ENCODE peak calls at places on chromosomes 7 and 10, in seven cellular contexts. F, G, E, Y, V, O and D are unnamed samples.

GRCh38 chr7:105826143-105826542 is 50.3 kb downstream of the ATXN7L1 start:
- DNase-seq in F (no peak), G (no peak), E (no peak), Y (no peak), V (no peak), O (no peak), D (no peak)

GRCh38 chr10:29895436-29895835 is 163.9 kb downstream of the JCAD start:
- DNase-seq in F (no peak), G (no peak), E (peak), Y (no peak), V (no peak), O (no peak), D (no peak)

GRCh38 chr7:155252388-155252957 is 45.2 kb upstream of the INSIG1 start:
- DNase-seq in F (no peak), G (no peak), E (peak), Y (no peak), V (no peak), O (no peak), D (no peak)

GRCh38 chr7:76513817-76514799 is 3.8 kb downstream of the UPK3B start:
- DNase-seq in F (no peak), G (no peak), E (no peak), Y (no peak), V (no peak), O (no peak), D (no peak)

GRCh38 chr7:108203433-108204002 is 73.4 kb upstream of the LAMB4 start:
- DNase-seq in F (no peak), G (no peak), E (no peak), Y (no peak), V (no peak), O (no peak), D (no peak)

GRCh38 chr7:151585744-151586424 is 66.2 kb upstream of the RHEB start:
- DNase-seq in F (no peak), G (no peak), E (peak), Y (no peak), V (no peak), O (no peak), D (no peak)

GRCh38 chr7:126495001-126495400 is 757.7 kb downstream of the GRM8 start:
- DNase-seq in F (no peak), G (no peak), E (no peak), Y (no peak), V (no peak), O (no peak), D (no peak)

GRCh38 chr10:111944331-111944730 is 239.2 kb downstream of the GPAM start:
- DNase-seq in F (no peak), G (no peak), E (no peak), Y (no peak), V (no peak), O (no peak), D (no peak)

GRCh38 chr10:86668297-86669165 is at the start of gene LDB3:
- DNase-seq in F (no peak), G (peak), E (peak), Y (no peak), V (no peak), O (no peak), D (no peak)

GRCh38 chr10:11593612-11594011 is 17.8 kb downstream of the USP6NL start:
- DNase-seq in F (no peak), G (no peak), E (no peak), Y (no peak), V (no peak), O (no peak), D (no peak)

GRCh38 chr7:134750083-134751062 is 29.1 kb upstream of the CALD1 start:
- DNase-seq in F (peak), G (no peak), E (no peak), Y (peak), V (peak), O (peak), D (no peak)

GRCh38 chr7:138460176-138460648 is at the start of gene TRIM24:
- DNase-seq in F (peak), G (peak), E (peak), Y (no peak), V (peak), O (no peak), D (no peak)

GRCh38 chr10:546971-547590 is 142.4 kb downstream of the DIP2C start:
- DNase-seq in F (no peak), G (peak), E (no peak), Y (no peak), V (no peak), O (no peak), D (peak)

GRCh38 chr10:58360412-58361004 is 24.7 kb upstream of the TFAM start:
- DNase-seq in F (no peak), G (peak), E (no peak), Y (no peak), V (no peak), O (no peak), D (no peak)

DNA sequence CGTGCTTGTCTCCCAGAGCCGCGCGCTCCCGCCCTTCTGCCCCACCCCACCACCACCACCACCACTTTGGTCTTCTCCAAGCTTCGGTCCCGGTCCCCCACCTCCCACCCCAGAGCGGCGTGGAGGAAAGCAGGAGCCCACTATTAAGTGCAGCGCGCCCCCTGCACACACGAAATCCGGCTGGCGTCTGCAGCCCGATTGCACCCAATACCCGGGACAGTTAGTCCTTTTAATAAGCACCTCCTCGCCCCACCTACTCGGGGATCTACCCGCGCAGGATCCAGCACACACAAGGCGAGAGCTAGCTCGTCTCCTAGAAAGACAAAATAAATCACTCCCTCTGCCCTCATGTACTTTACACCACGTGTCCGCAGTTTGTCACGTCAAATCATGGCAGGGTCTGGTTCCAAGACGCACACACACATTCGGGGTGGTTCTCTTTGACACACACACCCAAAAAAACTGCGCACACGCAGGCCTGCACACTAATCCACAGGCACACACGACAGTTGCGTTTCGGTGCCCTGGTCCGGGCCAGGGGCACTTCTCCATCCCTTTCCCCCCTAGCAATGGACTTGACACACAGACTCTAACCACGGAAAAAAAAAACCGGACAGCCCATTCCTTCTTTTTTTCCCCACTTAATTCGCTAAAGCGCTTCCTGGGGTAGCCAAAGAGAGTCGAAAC is 1.6 kb downstream of the SFMBT2 start:
- DNase-seq in F (peak), G (peak), E (no peak), Y (no peak), V (peak), O (peak), D (no peak)
- H3K27ac ChIP-seq in F (peak), G (peak), E (no peak), Y (peak), V (peak), O (peak), D (no peak)

GRCh38 chr7:73567701-73568685 is 10.4 kb downstream of the TBL2 start:
- DNase-seq in F (no peak), G (no peak), E (peak), Y (no peak), V (no peak), O (no peak), D (no peak)
- H3K27ac ChIP-seq in F (no peak), G (peak), E (no peak), Y (no peak), V (no peak), O (no peak), D (no peak)

GRCh38 chr10:101067356-101068083 is 5.7 kb downstream of the KAZALD1 start:
- DNase-seq in F (peak), G (peak), E (peak), Y (peak), V (peak), O (peak), D (no peak)
- H3K27ac ChIP-seq in F (peak), G (peak), E (no peak), Y (peak), V (no peak), O (peak), D (peak)

GRCh38 chr7:50552921-50553320 is 12.3 kb downstream of the DDC start:
- DNase-seq in F (no peak), G (peak), E (peak), Y (no peak), V (no peak), O (no peak), D (no peak)
- H3K27ac ChIP-seq in F (no peak), G (no peak), E (no peak), Y (no peak), V (no peak), O (no peak), D (no peak)

DNA sequence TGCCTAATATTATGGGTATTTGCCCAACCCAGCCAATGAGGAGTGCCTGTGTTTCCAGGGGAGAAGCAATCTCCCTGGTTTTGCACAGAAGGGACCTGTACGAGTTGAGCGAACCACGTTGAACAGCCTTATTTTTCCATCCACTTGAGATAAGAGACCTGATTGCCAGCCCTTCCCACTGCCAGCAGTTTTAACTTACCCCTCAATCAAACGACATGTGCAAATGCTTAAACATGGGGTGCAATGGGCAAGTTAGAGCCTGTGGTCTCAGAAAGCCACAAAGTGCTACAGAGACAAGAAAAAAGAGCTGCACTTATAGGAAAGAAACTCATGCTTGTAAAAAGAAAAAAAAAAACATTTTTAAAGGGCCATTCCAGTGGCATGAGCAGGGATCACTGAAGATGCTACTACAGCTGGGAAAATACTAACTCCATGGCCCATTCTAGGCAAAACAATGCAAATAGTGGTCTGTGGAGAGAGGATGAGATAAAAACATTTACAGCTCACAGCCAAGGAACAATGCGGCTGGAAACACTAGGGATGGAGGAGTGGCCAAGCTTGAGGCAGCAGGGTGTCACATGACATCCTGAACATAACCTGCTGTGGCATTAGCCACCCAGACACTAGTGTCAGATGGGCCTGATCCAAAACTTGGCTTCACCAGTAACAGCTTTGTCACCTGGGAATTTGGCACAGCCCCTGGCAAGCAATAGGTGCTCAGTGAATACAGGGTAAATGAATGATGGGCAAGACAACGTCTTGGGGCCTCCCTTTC is 162.8 kb downstream of the ELMO1 start:
- DNase-seq in F (no peak), G (no peak), E (no peak), Y (no peak), V (peak), O (no peak), D (no peak)
- H3K27ac ChIP-seq in F (no peak), G (no peak), E (no peak), Y (peak), V (no peak), O (no peak), D (no peak)

GRCh38 chr7:100015232-100016208 is at the start of gene ZKSCAN1:
- DNase-seq in F (peak), G (peak), E (peak), Y (peak), V (peak), O (peak), D (peak)

GRCh38 chr7:100016209-100016901 is 959 bp downstream of the ZKSCAN1 start:
- DNase-seq in F (no peak), G (no peak), E (no peak), Y (peak), V (no peak), O (no peak), D (no peak)

GRCh38 chr7:100019908-100020307 is 4.5 kb downstream of the ZKSCAN1 start:
- DNase-seq in F (no peak), G (no peak), E (no peak), Y (no peak), V (no peak), O (no peak), D (no peak)

GRCh38 chr7:100017875-100018274 is 2.5 kb downstream of the ZKSCAN1 start:
- DNase-seq in F (no peak), G (no peak), E (no peak), Y (no peak), V (no peak), O (no peak), D (no peak)

DNA sequence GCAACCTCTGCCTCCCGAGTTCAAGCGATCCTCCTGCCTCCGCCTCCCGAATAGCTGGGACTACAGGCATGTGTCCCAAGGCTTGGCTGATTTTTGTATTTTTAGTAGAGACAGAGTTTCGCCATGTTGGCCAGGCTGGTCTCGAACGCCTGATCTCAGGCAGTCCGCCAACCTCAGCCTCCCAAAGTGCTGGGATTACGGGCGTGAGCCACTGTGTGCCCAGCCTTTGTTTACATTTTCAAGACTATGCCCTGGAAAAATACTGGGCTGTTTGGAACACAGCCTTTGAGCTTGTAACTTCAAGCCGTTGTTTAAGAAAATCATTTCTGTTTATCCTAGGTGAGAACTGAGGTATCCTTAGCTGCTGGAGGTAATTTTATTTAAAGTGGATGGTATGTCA is 1.9 kb downstream of the ZKSCAN1 start:
- DNase-seq in F (no peak), G (no peak), E (no peak), Y (no peak), V (no peak), O (no peak), D (no peak)
- H3K27ac ChIP-seq in F (no peak), G (peak), E (no peak), Y (peak), V (no peak), O (no peak), D (peak)

DNA sequence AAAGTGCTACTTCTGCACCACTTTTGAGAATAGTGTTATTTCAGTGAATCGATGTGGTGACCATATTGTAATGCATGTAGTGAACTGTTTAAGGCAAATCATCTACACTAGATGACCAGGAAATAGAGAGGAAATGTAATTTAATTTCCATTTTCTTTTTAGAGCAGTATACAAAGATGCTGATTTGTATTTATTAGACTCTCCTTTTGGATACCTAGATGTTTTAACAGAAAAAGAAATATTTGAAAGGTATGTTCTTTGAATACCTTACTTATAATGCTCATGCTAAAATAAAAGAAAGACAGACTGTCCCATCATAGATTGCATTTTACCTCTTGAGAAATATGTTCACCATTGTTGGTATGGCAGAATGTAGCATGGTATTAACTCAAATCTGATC is 110.4 kb downstream of the CFTR start:
- DNase-seq in F (no peak), G (no peak), E (no peak), Y (no peak), V (no peak), O (no peak), D (no peak)
- H3K27ac ChIP-seq in F (no peak), G (no peak), E (no peak), Y (no peak), V (no peak), O (no peak), D (no peak)

GRCh38 chr10:60425392-60426110 is 35.9 kb upstream of the ANK3 start:
- DNase-seq in F (no peak), G (no peak), E (peak), Y (no peak), V (no peak), O (no peak), D (no peak)

GRCh38 chr10:60422809-60423208 is 33.1 kb upstream of the ANK3 start:
- DNase-seq in F (no peak), G (no peak), E (no peak), Y (no peak), V (no peak), O (no peak), D (no peak)

GRCh38 chr10:60426425-60426824 is 36.8 kb upstream of the ANK3 start:
- DNase-seq in F (peak), G (peak), E (peak), Y (no peak), V (no peak), O (no peak), D (no peak)

GRCh38 chr10:60424971-60425370 is 35.3 kb upstream of the ANK3 start:
- DNase-seq in F (no peak), G (no peak), E (no peak), Y (no peak), V (no peak), O (no peak), D (no peak)

DNA sequence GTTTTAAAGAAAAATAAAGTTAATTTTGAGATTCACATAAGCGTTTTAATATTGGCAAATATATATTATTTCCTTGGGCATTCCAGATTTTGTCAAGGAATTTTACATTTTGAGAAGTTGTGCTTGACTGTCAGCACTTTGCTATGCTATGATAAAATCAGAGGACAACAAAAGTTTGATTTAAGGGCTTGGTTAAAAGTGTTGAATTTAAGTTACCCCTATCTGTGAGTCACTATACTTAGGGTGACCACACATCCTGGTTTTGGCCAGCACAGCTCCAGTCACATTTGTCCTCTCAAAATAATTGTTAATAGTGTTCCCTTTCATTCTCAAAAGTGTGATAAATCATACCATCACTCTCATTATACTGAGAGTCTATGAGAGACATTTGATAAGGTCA is 34.2 kb upstream of the ANK3 start:
- DNase-seq in F (no peak), G (no peak), E (no peak), Y (no peak), V (no peak), O (no peak), D (no peak)
- H3K27ac ChIP-seq in F (peak), G (no peak), E (peak), Y (no peak), V (no peak), O (no peak), D (no peak)

GRCh38 chr10:7824251-7824650 is 5.9 kb downstream of the TAF3 start:
- DNase-seq in F (no peak), G (no peak), E (no peak), Y (no peak), V (no peak), O (no peak), D (no peak)
- H3K27ac ChIP-seq in F (no peak), G (no peak), E (no peak), Y (no peak), V (no peak), O (no peak), D (no peak)

GRCh38 chr7:55518836-55519235 is 53.5 kb downstream of the VOPP1 start:
- DNase-seq in F (no peak), G (no peak), E (no peak), Y (no peak), V (no peak), O (no peak), D (no peak)
- H3K27ac ChIP-seq in F (no peak), G (no peak), E (no peak), Y (no peak), V (no peak), O (no peak), D (no peak)